ENCODE peak calls at places on chromosomes 1 and 21, in seven cellular contexts. S is SJSA1; Y is neural progenitor cell; J is A549; U is body of pancreas; Q is K562; H is CD8-positive, alpha-beta T cell. B is an unnamed sample.

GRCh38 chr1:209805341-209805781 is 581 bp downstream of the IRF6 start:
- DNase-seq in S (no peak), Y (peak), J (no peak), U (peak), Q (no peak), H (no peak), B (peak)

GRCh38 chr1:16349847-16350406 is 2.4 kb downstream of the FBXO42 start:
- DNase-seq in S (peak), Y (no peak), J (no peak), U (no peak), Q (peak), H (no peak), B (no peak)

GRCh38 chr1:229303855-229304254 is 32.9 kb downstream of the RAB4A start:
- DNase-seq in S (no peak), Y (no peak), J (no peak), U (no peak), Q (no peak), H (no peak), B (no peak)

GRCh38 chr1:32215629-32216505 is 6.3 kb downstream of the TMEM234 start:
- DNase-seq in S (peak), Y (peak), J (peak), U (peak), Q (peak), H (peak), B (peak)

GRCh38 chr1:17420361-17420760 is 19.1 kb downstream of the RCC2 start:
- DNase-seq in S (no peak), Y (no peak), J (no peak), U (no peak), Q (no peak), H (no peak), B (no peak)

GRCh38 chr21:43290529-43291346 is 121.9 kb downstream of the CRYAA start:
- DNase-seq in S (no peak), Y (peak), J (no peak), U (no peak), Q (no peak), H (no peak), B (no peak)

GRCh38 chr1:153357076-153357852 is 390 bp upstream of the S100A9 start:
- DNase-seq in S (no peak), Y (no peak), J (no peak), U (peak), Q (no peak), H (no peak), B (peak)

GRCh38 chr1:3746784-3747521 is 5.3 kb upstream of the CCDC27 start:
- DNase-seq in S (peak), Y (peak), J (peak), U (peak), Q (peak), H (peak), B (peak)

GRCh38 chr1:41764608-41765007 is 154.1 kb downstream of the HIVEP3 start:
- DNase-seq in S (no peak), Y (no peak), J (no peak), U (no peak), Q (no peak), H (no peak), B (no peak)

GRCh38 chr1:24018611-24019580 is 38.8 kb upstream of the SRSF10 start:
- DNase-seq in S (peak), Y (peak), J (peak), U (peak), Q (peak), H (no peak), B (peak)

GRCh38 chr1:215568287-215568692 is 1.2 kb downstream of the KCTD3 start:
- DNase-seq in S (no peak), Y (no peak), J (peak), U (peak), Q (peak), H (no peak), B (peak)

GRCh38 chr1:171295821-171296220 is 18.2 kb upstream of the FMO4 start:
- DNase-seq in S (no peak), Y (no peak), J (no peak), U (no peak), Q (no peak), H (no peak), B (no peak)

GRCh38 chr1:19654886-19655717 is 9.6 kb upstream of the HTR6 start:
- DNase-seq in S (no peak), Y (no peak), J (no peak), U (no peak), Q (no peak), H (no peak), B (peak)

GRCh38 chr1:109383087-109383779 is 14.5 kb downstream of the SORT1 start:
- DNase-seq in S (no peak), Y (peak), J (no peak), U (peak), Q (no peak), H (no peak), B (peak)

GRCh38 chr1:210257698-210258395 is 25.3 kb downstream of the SERTAD4 start:
- DNase-seq in S (no peak), Y (no peak), J (no peak), U (no peak), Q (no peak), H (no peak), B (peak)

GRCh38 chr1:31593770-31594632 is 17.7 kb downstream of the TINAGL1 start:
- DNase-seq in S (peak), Y (peak), J (peak), U (peak), Q (peak), H (peak), B (peak)

GRCh38 chr1:8097908-8098307 is 71.8 kb upstream of the ERRFI1 start:
- DNase-seq in S (no peak), Y (no peak), J (no peak), U (no peak), Q (no peak), H (no peak), B (no peak)
- H3K27ac ChIP-seq in S (peak), Y (no peak), J (peak), U (peak), Q (no peak), H (no peak), B (peak)

DNA sequence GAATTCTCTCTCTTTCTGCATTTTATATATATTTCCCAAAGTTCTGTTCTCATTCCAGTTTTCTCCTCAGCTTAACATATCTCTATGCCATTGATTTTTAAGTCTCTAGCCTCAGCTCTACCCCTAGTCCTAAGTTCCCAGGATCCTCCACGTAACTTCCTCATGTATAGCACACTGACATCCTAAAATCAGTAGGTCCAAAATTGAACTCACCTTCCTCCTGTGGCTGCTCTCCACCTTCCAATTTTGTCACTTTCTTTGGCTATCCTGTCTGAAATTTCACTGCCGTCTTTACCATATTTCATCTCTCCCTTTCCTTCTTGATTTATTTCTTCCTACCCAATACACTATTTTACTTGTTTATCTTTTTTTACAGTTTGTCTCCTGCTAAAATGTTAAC is 1.5 kb downstream of the SLAMF6 start:
- DNase-seq in S (no peak), Y (no peak), J (no peak), U (no peak), Q (no peak), H (no peak), B (no peak)
- H3K4me3 ChIP-seq in S (no peak), Y (no peak), J (no peak), U (no peak), Q (no peak), H (peak), B (no peak)

DNA sequence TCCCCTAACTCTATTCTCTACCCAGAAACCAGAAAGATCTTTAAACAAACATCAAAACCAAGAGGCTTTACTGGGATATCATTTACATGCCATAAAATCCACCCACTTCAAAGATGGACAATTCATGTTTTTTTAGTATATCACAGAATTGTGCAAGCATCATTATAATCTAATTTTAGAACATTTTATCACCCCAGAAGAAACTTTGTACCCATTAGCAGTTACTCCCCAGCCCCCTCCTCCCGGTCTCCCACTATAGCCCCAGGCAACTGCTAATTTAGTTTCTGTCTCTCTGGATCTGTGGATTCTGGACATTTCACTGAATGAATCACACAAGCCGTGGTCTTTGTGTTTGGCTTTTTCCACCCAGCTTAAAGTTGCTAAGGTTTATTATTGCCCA is 4.8 kb upstream of the SELENON start:
- DNase-seq in S (no peak), Y (no peak), J (no peak), U (no peak), Q (no peak), H (no peak), B (no peak)
- H3K27ac ChIP-seq in S (no peak), Y (no peak), J (no peak), U (no peak), Q (no peak), H (no peak), B (no peak)

DNA sequence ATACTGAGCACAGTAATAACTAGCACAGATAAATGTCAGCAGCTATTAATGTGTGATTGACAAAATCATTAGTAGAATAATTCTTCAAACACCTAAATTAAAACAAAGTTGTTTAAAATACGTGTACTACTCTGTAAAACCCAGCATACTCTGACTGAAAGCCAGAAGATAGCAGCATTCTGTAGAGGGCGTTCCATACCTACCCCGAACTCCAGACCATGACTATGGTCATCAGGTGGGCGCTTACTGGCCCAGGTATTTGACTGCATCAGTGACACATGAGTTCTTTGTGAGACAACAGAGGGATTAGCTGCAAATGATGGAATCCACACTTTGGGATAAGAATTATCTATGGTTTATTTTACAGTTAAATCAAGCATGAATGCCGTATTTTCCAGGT is 139.7 kb upstream of the POGK start:
- DNase-seq in S (no peak), Y (no peak), J (no peak), U (no peak), Q (no peak), H (no peak), B (no peak)
- H3K4me3 ChIP-seq in S (no peak), Y (no peak), J (no peak), U (no peak), Q (no peak), H (no peak), B (no peak)

DNA sequence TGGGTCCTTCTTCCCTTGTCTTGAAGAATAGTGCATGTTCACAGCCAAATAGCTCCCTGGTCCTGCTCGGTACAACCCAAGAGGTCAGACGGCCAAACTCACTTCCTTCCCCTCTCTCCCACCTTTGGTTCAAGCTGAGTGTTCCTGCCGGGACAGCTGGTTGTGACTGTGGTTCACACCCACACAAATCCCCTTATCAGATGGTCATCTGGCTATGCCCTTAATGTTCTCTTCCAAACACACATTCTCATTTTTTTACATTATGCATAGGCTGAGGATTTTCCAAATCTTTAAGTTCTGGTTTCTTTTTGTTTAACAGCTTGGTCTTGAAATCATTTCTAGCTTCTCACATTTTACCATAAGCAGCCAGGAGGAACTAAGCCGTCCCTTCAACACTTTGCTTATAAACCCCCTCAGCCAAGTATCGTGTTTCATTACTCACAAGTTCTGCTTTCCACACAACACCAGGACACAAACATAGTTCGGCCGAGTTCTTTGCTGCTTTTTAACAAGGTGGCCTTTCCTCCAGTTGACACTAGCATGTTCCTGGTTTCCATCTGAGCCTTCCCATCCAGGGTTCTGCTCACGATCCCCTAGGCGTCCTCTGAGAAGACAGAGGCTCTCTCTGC is 19.7 kb upstream of the TSPEAR start:
- DNase-seq in S (no peak), Y (no peak), J (no peak), U (no peak), Q (peak), H (no peak), B (no peak)
- H3K27ac ChIP-seq in S (no peak), Y (no peak), J (no peak), U (no peak), Q (no peak), H (no peak), B (no peak)